ENCODE peak calls at places on chromosomes 12 and 14, in ten cellular contexts. One of them, this sample, is unnamed.
A peak's percentile ranks its signal among the peaks of the same experiment; 100 is the strongest.

GRCh38 chr12:104280703-104281458 is 22.7 kb upstream of the EID3 start:
- DNase-seq in IMR-90: peak; percentile 97
- DNase-seq in immature natural killer cell: no peak
- DNase-seq in activated T-cell treated with anti-CD3 and anti-CD28 coated beads for 1 hour: no peak
- DNase-seq in CD4-positive, alpha-beta memory T cell: no peak
- DNase-seq in hippocampal formation: no peak
- DNase-seq in LoVo: peak; percentile 88
- DNase-seq in RPMI7951: peak; percentile 94
- DNase-seq in neural crest cell: no peak
- DNase-seq in astrocyte of the spinal cord: peak; percentile 94
- DNase-seq in this sample: no peak

GRCh38 chr14:41606249-41607118 is at the start of gene LRFN5:
- DNase-seq in hippocampal formation: no peak
- DNase-seq in astrocyte of the spinal cord: peak; percentile 54
- DNase-seq in IMR-90: peak; percentile 49
- DNase-seq in CD4-positive, alpha-beta memory T cell: no peak
- DNase-seq in RPMI7951: peak; percentile 0
- DNase-seq in LoVo: no peak
- DNase-seq in activated T-cell treated with anti-CD3 and anti-CD28 coated beads for 1 hour: no peak
- DNase-seq in immature natural killer cell: no peak
- DNase-seq in neural crest cell: peak; percentile 49
- DNase-seq in this sample: peak; percentile 14

GRCh38 chr14:54640480-54640879 is 73.6 kb downstream of the SAMD4A start:
- DNase-seq in activated T-cell treated with anti-CD3 and anti-CD28 coated beads for 1 hour: no peak
- DNase-seq in astrocyte of the spinal cord: no peak
- DNase-seq in CD4-positive, alpha-beta memory T cell: no peak
- DNase-seq in IMR-90: no peak
- DNase-seq in RPMI7951: no peak
- DNase-seq in hippocampal formation: no peak
- DNase-seq in immature natural killer cell: no peak
- DNase-seq in neural crest cell: no peak
- DNase-seq in LoVo: no peak
- DNase-seq in this sample: no peak

GRCh38 chr12:25625146-25625545 is 72.1 kb upstream of the LMNTD1 start:
- DNase-seq in hippocampal formation: no peak
- DNase-seq in astrocyte of the spinal cord: no peak
- DNase-seq in IMR-90: no peak
- DNase-seq in activated T-cell treated with anti-CD3 and anti-CD28 coated beads for 1 hour: no peak
- DNase-seq in RPMI7951: no peak
- DNase-seq in LoVo: no peak
- DNase-seq in neural crest cell: no peak
- DNase-seq in CD4-positive, alpha-beta memory T cell: no peak
- DNase-seq in immature natural killer cell: no peak
- DNase-seq in this sample: no peak

GRCh38 chr12:65308001-65308400 is 29.5 kb downstream of the MSRB3 start:
- DNase-seq in neural crest cell: no peak
- DNase-seq in LoVo: no peak
- DNase-seq in astrocyte of the spinal cord: no peak
- DNase-seq in IMR-90: peak; percentile 37
- DNase-seq in immature natural killer cell: no peak
- DNase-seq in CD4-positive, alpha-beta memory T cell: no peak
- DNase-seq in hippocampal formation: no peak
- DNase-seq in activated T-cell treated with anti-CD3 and anti-CD28 coated beads for 1 hour: no peak
- DNase-seq in RPMI7951: no peak
- DNase-seq in this sample: no peak

GRCh38 chr14:101791919-101792572 is 30.5 kb downstream of the PPP2R5C start:
- DNase-seq in neural crest cell: no peak
- DNase-seq in immature natural killer cell: no peak
- DNase-seq in LoVo: peak; percentile 26
- DNase-seq in activated T-cell treated with anti-CD3 and anti-CD28 coated beads for 1 hour: no peak
- DNase-seq in hippocampal formation: no peak
- DNase-seq in IMR-90: peak; percentile 78
- DNase-seq in astrocyte of the spinal cord: peak; percentile 60
- DNase-seq in CD4-positive, alpha-beta memory T cell: peak; percentile 54
- DNase-seq in RPMI7951: peak; percentile 65
- DNase-seq in this sample: no peak

GRCh38 chr12:9701380-9702154 is 31.3 kb downstream of the CLECL1 start:
- DNase-seq in hippocampal formation: no peak
- DNase-seq in activated T-cell treated with anti-CD3 and anti-CD28 coated beads for 1 hour: no peak
- DNase-seq in CD4-positive, alpha-beta memory T cell: peak; percentile 34
- DNase-seq in immature natural killer cell: no peak
- DNase-seq in RPMI7951: no peak
- DNase-seq in IMR-90: no peak
- DNase-seq in astrocyte of the spinal cord: no peak
- DNase-seq in LoVo: no peak
- DNase-seq in neural crest cell: no peak
- DNase-seq in this sample: no peak

GRCh38 chr14:23538785-23539184 is 12.8 kb downstream of the ZFHX2 start:
- DNase-seq in hippocampal formation: peak; percentile 45
- DNase-seq in LoVo: no peak
- DNase-seq in astrocyte of the spinal cord: peak; percentile 22
- DNase-seq in neural crest cell: no peak
- DNase-seq in immature natural killer cell: no peak
- DNase-seq in activated T-cell treated with anti-CD3 and anti-CD28 coated beads for 1 hour: no peak
- DNase-seq in RPMI7951: no peak
- DNase-seq in CD4-positive, alpha-beta memory T cell: no peak
- DNase-seq in IMR-90: peak; percentile 31
- DNase-seq in this sample: peak; percentile 19

GRCh38 chr12:38588618-38589309 is 272.2 kb downstream of the ALG10B start:
- DNase-seq in LoVo: no peak
- DNase-seq in activated T-cell treated with anti-CD3 and anti-CD28 coated beads for 1 hour: no peak
- DNase-seq in neural crest cell: no peak
- DNase-seq in RPMI7951: no peak
- DNase-seq in immature natural killer cell: no peak
- DNase-seq in astrocyte of the spinal cord: no peak
- DNase-seq in hippocampal formation: no peak
- DNase-seq in IMR-90: no peak
- DNase-seq in CD4-positive, alpha-beta memory T cell: no peak
- DNase-seq in this sample: no peak

GRCh38 chr12:6097384-6097783 is 27.1 kb downstream of the VWF start:
- DNase-seq in RPMI7951: peak; percentile 67
- DNase-seq in IMR-90: peak; percentile 87
- DNase-seq in hippocampal formation: no peak
- DNase-seq in neural crest cell: no peak
- DNase-seq in LoVo: no peak
- DNase-seq in activated T-cell treated with anti-CD3 and anti-CD28 coated beads for 1 hour: no peak
- DNase-seq in immature natural killer cell: no peak
- DNase-seq in astrocyte of the spinal cord: peak; percentile 44
- DNase-seq in CD4-positive, alpha-beta memory T cell: no peak
- DNase-seq in this sample: no peak

GRCh38 chr12:91109148-91109564 is 2.1 kb downstream of the LUM start:
- DNase-seq in RPMI7951: peak; percentile 70
- DNase-seq in neural crest cell: peak; percentile 44
- DNase-seq in activated T-cell treated with anti-CD3 and anti-CD28 coated beads for 1 hour: peak; percentile 3
- DNase-seq in LoVo: peak; percentile 71
- DNase-seq in hippocampal formation: no peak
- DNase-seq in CD4-positive, alpha-beta memory T cell: no peak
- DNase-seq in IMR-90: peak; percentile 80
- DNase-seq in astrocyte of the spinal cord: peak; percentile 78
- DNase-seq in immature natural killer cell: no peak
- DNase-seq in this sample: no peak

GRCh38 chr12:47087088-47087688 is 7.4 kb upstream of the AMIGO2 start:
- DNase-seq in RPMI7951: no peak
- DNase-seq in hippocampal formation: no peak
- DNase-seq in neural crest cell: no peak
- DNase-seq in astrocyte of the spinal cord: no peak
- DNase-seq in IMR-90: peak; percentile 43
- DNase-seq in CD4-positive, alpha-beta memory T cell: no peak
- DNase-seq in activated T-cell treated with anti-CD3 and anti-CD28 coated beads for 1 hour: no peak
- DNase-seq in LoVo: no peak
- DNase-seq in immature natural killer cell: no peak
- DNase-seq in this sample: no peak

GRCh38 chr12:113325938-113326337 is 9.0 kb downstream of the SLC8B1 start:
- DNase-seq in activated T-cell treated with anti-CD3 and anti-CD28 coated beads for 1 hour: no peak
- DNase-seq in immature natural killer cell: no peak
- DNase-seq in neural crest cell: no peak
- DNase-seq in IMR-90: peak; percentile 75
- DNase-seq in RPMI7951: peak; percentile 50
- DNase-seq in CD4-positive, alpha-beta memory T cell: no peak
- DNase-seq in LoVo: no peak
- DNase-seq in hippocampal formation: no peak
- DNase-seq in astrocyte of the spinal cord: peak; percentile 24
- DNase-seq in this sample: no peak

GRCh38 chr12:120466560-120467315 is 2.8 kb downstream of the SRSF9 start:
- DNase-seq in astrocyte of the spinal cord: peak; percentile 26
- DNase-seq in RPMI7951: peak; percentile 36
- DNase-seq in IMR-90: peak; percentile 45
- DNase-seq in activated T-cell treated with anti-CD3 and anti-CD28 coated beads for 1 hour: peak; percentile 17
- DNase-seq in CD4-positive, alpha-beta memory T cell: peak; percentile 51
- DNase-seq in neural crest cell: peak; percentile 55
- DNase-seq in hippocampal formation: no peak
- DNase-seq in LoVo: peak; percentile 34
- DNase-seq in immature natural killer cell: peak; percentile 35
- DNase-seq in this sample: no peak

GRCh38 chr14:52313493-52313881 is 625 bp upstream of the PTGER2 start:
- DNase-seq in RPMI7951: peak; percentile 10
- DNase-seq in immature natural killer cell: peak; percentile 23
- DNase-seq in astrocyte of the spinal cord: no peak
- DNase-seq in neural crest cell: no peak
- DNase-seq in hippocampal formation: no peak
- DNase-seq in LoVo: no peak
- DNase-seq in activated T-cell treated with anti-CD3 and anti-CD28 coated beads for 1 hour: no peak
- DNase-seq in CD4-positive, alpha-beta memory T cell: peak; percentile 32
- DNase-seq in IMR-90: peak; percentile 44
- DNase-seq in this sample: no peak

GRCh38 chr14:98138666-98139065 is 1133.3 kb downstream of the BCL11B start:
- DNase-seq in CD4-positive, alpha-beta memory T cell: peak; percentile 76
- DNase-seq in LoVo: no peak
- DNase-seq in IMR-90: no peak
- DNase-seq in neural crest cell: peak; percentile 42
- DNase-seq in RPMI7951: peak; percentile 26
- DNase-seq in activated T-cell treated with anti-CD3 and anti-CD28 coated beads for 1 hour: peak; percentile 47
- DNase-seq in immature natural killer cell: peak; percentile 59
- DNase-seq in hippocampal formation: no peak
- DNase-seq in astrocyte of the spinal cord: peak; percentile 21
- DNase-seq in this sample: no peak